ENCODE peak calls at places on chromosome 9, in four cellular contexts. O is GM20000, J is endothelial cell of umbilical vein, K is nephron progenitor cell. P is an unnamed sample.

GRCh38 chr9:115946530-115946929 is 207.1 kb upstream of the PAPPA start:
- DNase-seq in K (no peak), O (no peak), J (no peak), P (no peak)

GRCh38 chr9:89363311-89363670 is 45.0 kb downstream of the SECISBP2 start:
- DNase-seq in J (no peak), K (no peak), O (no peak), P (no peak)

GRCh38 chr9:120999317-120999716 is 50.8 kb downstream of the C5 start:
- DNase-seq in O (no peak), J (no peak), K (no peak), P (no peak)

GRCh38 chr9:120524852-120525251 is 55.1 kb downstream of the CDK5RAP2 start:
- DNase-seq in O (no peak), K (no peak), J (no peak), P (no peak)

GRCh38 chr9:17742065-17742464 is 163.2 kb downstream of the SH3GL2 start:
- DNase-seq in J (no peak), O (no peak), K (no peak), P (no peak)

GRCh38 chr9:94135222-94135621 is 51.0 kb downstream of the PTPDC1 start:
- DNase-seq in K (no peak), O (no peak), J (peak), P (no peak)

GRCh38 chr9:73137286-73137899 is 14.3 kb upstream of the ANXA1 start:
- DNase-seq in K (no peak), J (no peak), O (no peak), P (no peak)

GRCh38 chr9:34576943-34577634 is 12.4 kb downstream of the CNTFR start:
- DNase-seq in J (no peak), K (peak), O (no peak), P (no peak)

GRCh38 chr9:114051706-114052105 is 26.4 kb downstream of the AMBP start:
- DNase-seq in K (no peak), J (no peak), O (no peak), P (no peak)

GRCh38 chr9:71669265-71669975 is 98.9 kb downstream of the CEMIP2 start:
- DNase-seq in O (no peak), J (no peak), K (no peak), P (no peak)

GRCh38 chr9:137021979-137022619 is 5.9 kb downstream of the ABCA2 start:
- DNase-seq in J (peak), O (peak), K (peak), P (peak)

GRCh38 chr9:91758491-91758981 is 191.5 kb downstream of the ROR2 start:
- DNase-seq in O (peak), J (peak), K (peak), P (peak)

GRCh38 chr9:126722922-126723806 is 81.7 kb upstream of the ZBTB43 start:
- DNase-seq in K (peak), J (no peak), O (peak), P (peak)

GRCh38 chr9:35906923-35907699 is 1.1 kb downstream of the HRCT1 start:
- DNase-seq in K (no peak), J (peak), O (no peak), P (no peak)

GRCh38 chr9:21579209-21579608 is 97.1 kb upstream of the IFNE start:
- DNase-seq in J (no peak), O (no peak), K (no peak), P (no peak)

GRCh38 chr9:129436751-129437625 is 183.9 kb downstream of the C9orf50 start:
- DNase-seq in K (peak), J (peak), O (no peak), P (no peak)

GRCh38 chr9:3161912-3162311 is 318.0 kb upstream of the PUM3 start:
- DNase-seq in J (no peak), K (no peak), O (no peak), P (no peak)

GRCh38 chr9:87874320-87874655 is 8.4 kb upstream of the SPATA31E1 start:
- DNase-seq in O (no peak), J (no peak), K (no peak), P (no peak)

GRCh38 chr9:76138360-76138759 is 247.9 kb downstream of the PCSK5 start:
- DNase-seq in O (no peak), J (no peak), K (no peak), P (no peak)

GRCh38 chr9:15738011-15738410 is 185.2 kb downstream of the CCDC171 start:
- DNase-seq in K (no peak), O (no peak), J (peak), P (no peak)

GRCh38 chr9:81678088-81678487 is 11.3 kb downstream of the TLE1 start:
- DNase-seq in O (no peak), J (no peak), K (no peak), P (no peak)

GRCh38 chr9:2134391-2134790 is 119.2 kb downstream of the SMARCA2 start:
- DNase-seq in K (no peak), O (no peak), J (no peak), P (no peak)

GRCh38 chr9:127722055-127722454 is 6.2 kb downstream of the TTC16 start:
- DNase-seq in O (no peak), J (no peak), K (no peak), P (no peak)

GRCh38 chr9:23543420-23543819 is 282.6 kb downstream of the ELAVL2 start:
- DNase-seq in J (no peak), O (no peak), K (no peak), P (no peak)

GRCh38 chr9:98506422-98507054 is 202.2 kb downstream of the GABBR2 start:
- DNase-seq in K (no peak), J (no peak), O (no peak), P (no peak)

GRCh38 chr9:18658764-18659705 is 185.1 kb downstream of the ADAMTSL1 start:
- DNase-seq in O (no peak), J (peak), K (no peak), P (no peak)

GRCh38 chr9:98885575-98886292 is 58.0 kb upstream of the COL15A1 start:
- DNase-seq in J (no peak), O (no peak), K (no peak), P (no peak)

GRCh38 chr9:91740713-91741112 is 209.3 kb downstream of the ROR2 start:
- DNase-seq in K (no peak), O (no peak), J (no peak), P (no peak)

GRCh38 chr9:78146241-78146640 is 89.6 kb upstream of the CEP78 start:
- DNase-seq in O (no peak), K (no peak), J (no peak), P (no peak)

GRCh38 chr9:124342946-124343485 is 72.2 kb downstream of the PSMB7 start:
- DNase-seq in J (no peak), O (no peak), K (peak), P (no peak)

GRCh38 chr9:23464275-23464674 is 361.8 kb downstream of the ELAVL2 start:
- DNase-seq in O (no peak), J (no peak), K (no peak), P (no peak)

GRCh38 chr9:81492710-81493447 is 196.5 kb downstream of the TLE1 start:
- DNase-seq in O (no peak), J (no peak), K (no peak), P (no peak)

GRCh38 chr9:127091526-127091925 is 30.9 kb downstream of the ANGPTL2 start:
- DNase-seq in J (no peak), K (no peak), O (no peak), P (no peak)

GRCh38 chr9:2427016-2427891 is 194.3 kb upstream of the VLDLR start:
- DNase-seq in J (no peak), O (no peak), K (no peak), P (no peak)

GRCh38 chr9:18864516-18864915 is 168.5 kb downstream of the SAXO1 start:
- DNase-seq in K (no peak), J (no peak), O (no peak), P (no peak)

GRCh38 chr9:124267271-124267807 is 9.6 kb downstream of the NEK6 start:
- DNase-seq in O (no peak), J (peak), K (no peak), P (peak)

GRCh38 chr9:22010881-22011625 is 1.9 kb upstream of the CDKN2B start:
- DNase-seq in O (no peak), K (peak), J (peak), P (peak)

P was measured in germinal center.